ENCODE peak calls at places on chromosomes 11 and 22, in five cellular contexts. One of them, this sample, is unnamed.

GRCh38 chr22:36964110-36964509 is 50.7 kb downstream of the CSF2RB start:
- DNase-seq in thoracic aorta: no peak
- DNase-seq in bronchial epithelial cell: no peak
- DNase-seq in Peyer's patch: no peak
- DNase-seq in cardiac fibroblast: no peak
- DNase-seq in this sample: no peak

GRCh38 chr11:10032991-10033390 is 261.0 kb downstream of the SBF2 start:
- DNase-seq in thoracic aorta: no peak
- DNase-seq in bronchial epithelial cell: peak
- DNase-seq in Peyer's patch: no peak
- DNase-seq in cardiac fibroblast: peak
- DNase-seq in this sample: peak

GRCh38 chr11:95256204-95256819 is 25.3 kb upstream of the SESN3 start:
- DNase-seq in thoracic aorta: no peak
- DNase-seq in bronchial epithelial cell: peak
- DNase-seq in Peyer's patch: no peak
- DNase-seq in cardiac fibroblast: peak
- DNase-seq in this sample: peak

GRCh38 chr11:72297828-72298227 is 53.9 kb upstream of the PHOX2A start:
- DNase-seq in thoracic aorta: no peak
- DNase-seq in bronchial epithelial cell: no peak
- DNase-seq in Peyer's patch: no peak
- DNase-seq in cardiac fibroblast: no peak
- DNase-seq in this sample: no peak

GRCh38 chr11:77082838-77083552 is 16.2 kb downstream of the CAPN5 start:
- DNase-seq in thoracic aorta: no peak
- DNase-seq in bronchial epithelial cell: no peak
- DNase-seq in Peyer's patch: peak
- DNase-seq in cardiac fibroblast: peak
- DNase-seq in this sample: peak

GRCh38 chr11:62018978-62019664 is 51.7 kb upstream of the FTH1 start:
- DNase-seq in thoracic aorta: no peak
- DNase-seq in bronchial epithelial cell: no peak
- DNase-seq in Peyer's patch: no peak
- DNase-seq in cardiac fibroblast: no peak
- DNase-seq in this sample: no peak

GRCh38 chr22:39714321-39714720 is 143.8 kb downstream of the CACNA1I start:
- DNase-seq in thoracic aorta: no peak
- DNase-seq in bronchial epithelial cell: no peak
- DNase-seq in Peyer's patch: no peak
- DNase-seq in cardiac fibroblast: no peak
- DNase-seq in this sample: no peak

GRCh38 chr11:133947298-133947905 is 9.4 kb downstream of the IGSF9B start:
- DNase-seq in thoracic aorta: no peak
- DNase-seq in bronchial epithelial cell: peak
- DNase-seq in Peyer's patch: no peak
- DNase-seq in cardiac fibroblast: peak
- DNase-seq in this sample: peak

GRCh38 chr11:49995559-49995958 is 13.2 kb upstream of the OR4C12 start:
- DNase-seq in thoracic aorta: no peak
- DNase-seq in bronchial epithelial cell: peak
- DNase-seq in Peyer's patch: no peak
- DNase-seq in cardiac fibroblast: peak
- DNase-seq in this sample: peak

GRCh38 chr22:41003976-41004375 is 52.8 kb downstream of the RBX1 start:
- DNase-seq in thoracic aorta: no peak
- DNase-seq in bronchial epithelial cell: no peak
- DNase-seq in Peyer's patch: no peak
- DNase-seq in cardiac fibroblast: no peak
- DNase-seq in this sample: no peak

GRCh38 chr11:73292481-73292880 is 15.6 kb upstream of the ARHGEF17 start:
- DNase-seq in thoracic aorta: no peak
- DNase-seq in bronchial epithelial cell: no peak
- DNase-seq in Peyer's patch: no peak
- DNase-seq in cardiac fibroblast: no peak
- DNase-seq in this sample: peak

GRCh38 chr11:70278994-70279393 is 8.5 kb downstream of the PPFIA1 start:
- DNase-seq in thoracic aorta: no peak
- DNase-seq in bronchial epithelial cell: no peak
- DNase-seq in Peyer's patch: no peak
- DNase-seq in cardiac fibroblast: no peak
- DNase-seq in this sample: no peak

GRCh38 chr11:111259871-111260270 is 14.3 kb downstream of the POU2AF2 start:
- DNase-seq in thoracic aorta: no peak
- DNase-seq in bronchial epithelial cell: peak
- DNase-seq in Peyer's patch: no peak
- DNase-seq in cardiac fibroblast: peak
- DNase-seq in this sample: no peak

GRCh38 chr11:10379871-10380568 is 75.0 kb upstream of the AMPD3 start:
- DNase-seq in thoracic aorta: no peak
- DNase-seq in bronchial epithelial cell: peak
- DNase-seq in Peyer's patch: no peak
- DNase-seq in cardiac fibroblast: no peak
- DNase-seq in this sample: peak

GRCh38 chr11:123202155-123202714 is 7.2 kb upstream of the CLMP start:
- DNase-seq in thoracic aorta: no peak
- DNase-seq in bronchial epithelial cell: no peak
- DNase-seq in Peyer's patch: peak
- DNase-seq in cardiac fibroblast: no peak
- DNase-seq in this sample: peak

GRCh38 chr11:28674432-28675076 is 566.4 kb downstream of the METTL15 start:
- DNase-seq in thoracic aorta: no peak
- DNase-seq in bronchial epithelial cell: no peak
- DNase-seq in Peyer's patch: no peak
- DNase-seq in cardiac fibroblast: peak
- DNase-seq in this sample: peak

GRCh38 chr11:61956191-61957027 is 6.3 kb downstream of the BEST1 start:
- DNase-seq in thoracic aorta: no peak
- DNase-seq in bronchial epithelial cell: no peak
- DNase-seq in Peyer's patch: no peak
- DNase-seq in cardiac fibroblast: no peak
- DNase-seq in this sample: no peak

GRCh38 chr22:24431309-24432034 is 4.1 kb downstream of the ADORA2A start:
- DNase-seq in thoracic aorta: no peak
- DNase-seq in bronchial epithelial cell: no peak
- DNase-seq in Peyer's patch: peak
- DNase-seq in cardiac fibroblast: no peak
- DNase-seq in this sample: no peak

GRCh38 chr22:27997538-27997937 is 78.5 kb upstream of the PITPNB start:
- DNase-seq in thoracic aorta: no peak
- DNase-seq in bronchial epithelial cell: no peak
- DNase-seq in Peyer's patch: no peak
- DNase-seq in cardiac fibroblast: peak
- DNase-seq in this sample: no peak

GRCh38 chr11:124732230-124732629 is 7.5 kb upstream of the NRGN start:
- DNase-seq in thoracic aorta: no peak
- DNase-seq in bronchial epithelial cell: no peak
- DNase-seq in Peyer's patch: no peak
- DNase-seq in cardiac fibroblast: no peak
- DNase-seq in this sample: no peak

GRCh38 chr22:41557401-41558240 is 3.2 kb upstream of the CSDC2 start:
- DNase-seq in thoracic aorta: peak
- DNase-seq in bronchial epithelial cell: peak
- DNase-seq in Peyer's patch: peak
- DNase-seq in cardiac fibroblast: peak
- DNase-seq in this sample: peak

DNA sequence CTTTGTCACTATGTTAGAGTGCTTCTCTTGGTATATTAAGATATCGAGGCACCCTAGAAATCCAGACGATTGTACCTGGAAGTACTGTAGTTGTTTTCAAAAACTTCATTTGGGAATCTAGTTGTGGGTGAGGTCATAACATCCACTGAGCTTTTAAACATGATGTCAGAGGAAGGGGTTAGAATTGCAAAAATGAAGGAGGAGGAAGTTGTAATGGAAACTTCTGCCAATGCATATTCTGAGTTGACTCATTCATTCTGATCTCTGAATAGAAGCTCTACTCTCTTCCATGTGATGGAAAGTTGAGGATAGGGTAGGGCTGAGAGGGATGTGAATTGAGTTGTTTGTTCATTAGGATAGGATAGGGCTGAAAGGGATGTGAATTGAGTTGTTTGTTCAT is 7.7 kb downstream of the CD44 start:
- DNase-seq in thoracic aorta: no peak
- DNase-seq in bronchial epithelial cell: no peak
- DNase-seq in Peyer's patch: no peak
- DNase-seq in cardiac fibroblast: peak
- DNase-seq in this sample: peak
- H3K4me3 ChIP-seq in thoracic aorta: no peak
- H3K4me3 ChIP-seq in bronchial epithelial cell: no peak
- H3K4me3 ChIP-seq in Peyer's patch: no peak
- H3K4me3 ChIP-seq in cardiac fibroblast: no peak
- H3K4me3 ChIP-seq in this sample: no peak

GRCh38 chr11:68261006-68261405 is 10.8 kb downstream of the C11orf24 start:
- DNase-seq in thoracic aorta: no peak
- DNase-seq in bronchial epithelial cell: no peak
- DNase-seq in Peyer's patch: no peak
- DNase-seq in cardiac fibroblast: no peak
- DNase-seq in this sample: no peak
- TF ChIP-seq CTCF in thoracic aorta: no peak
- TF ChIP-seq CTCF in bronchial epithelial cell: no peak
- TF ChIP-seq CTCF in Peyer's patch: no peak
- TF ChIP-seq CTCF in cardiac fibroblast: no peak
- TF ChIP-seq CTCF in this sample: no peak

GRCh38 chr11:44559207-44559943 is 6.1 kb upstream of the CD82 start:
- DNase-seq in thoracic aorta: no peak
- DNase-seq in bronchial epithelial cell: no peak
- DNase-seq in Peyer's patch: peak
- DNase-seq in cardiac fibroblast: no peak
- DNase-seq in this sample: no peak
- H3K4me3 ChIP-seq in thoracic aorta: no peak
- H3K4me3 ChIP-seq in bronchial epithelial cell: no peak
- H3K4me3 ChIP-seq in Peyer's patch: no peak
- H3K4me3 ChIP-seq in cardiac fibroblast: no peak
- H3K4me3 ChIP-seq in this sample: no peak

GRCh38 chr11:41175304-41175972 is 284.0 kb downstream of the LRRC4C start:
- DNase-seq in thoracic aorta: no peak
- DNase-seq in bronchial epithelial cell: peak
- DNase-seq in Peyer's patch: no peak
- DNase-seq in cardiac fibroblast: no peak
- DNase-seq in this sample: no peak
- TF ChIP-seq CTCF in thoracic aorta: no peak
- TF ChIP-seq CTCF in bronchial epithelial cell: peak
- TF ChIP-seq CTCF in Peyer's patch: no peak
- TF ChIP-seq CTCF in cardiac fibroblast: no peak
- TF ChIP-seq CTCF in this sample: no peak

DNA sequence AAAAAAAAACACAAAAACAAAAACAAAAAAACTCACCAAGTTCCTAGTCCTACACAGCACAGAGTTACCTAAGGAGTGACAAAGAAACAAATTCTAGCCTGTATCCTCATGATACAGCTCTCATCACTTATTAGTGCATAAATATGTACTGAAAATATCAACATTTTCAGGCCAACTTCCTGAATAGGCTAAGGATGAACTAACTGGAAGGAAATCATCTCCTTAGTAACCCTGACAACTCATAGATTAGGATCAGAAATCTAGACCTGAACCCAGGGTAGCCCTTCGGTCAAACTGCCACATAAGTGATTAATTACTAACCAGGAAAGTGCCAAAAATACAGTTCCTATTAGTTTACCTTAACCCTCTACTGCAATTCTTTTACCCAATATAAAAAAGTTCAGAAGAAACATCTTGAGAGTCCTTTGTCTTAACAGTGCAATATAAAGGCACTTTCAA is 40.0 kb downstream of the AMBRA1 start:
- DNase-seq in thoracic aorta: no peak
- DNase-seq in bronchial epithelial cell: no peak
- DNase-seq in Peyer's patch: no peak
- DNase-seq in cardiac fibroblast: no peak
- DNase-seq in this sample: no peak
- H3K4me3 ChIP-seq in thoracic aorta: no peak
- H3K4me3 ChIP-seq in bronchial epithelial cell: no peak
- H3K4me3 ChIP-seq in Peyer's patch: no peak
- H3K4me3 ChIP-seq in cardiac fibroblast: no peak
- H3K4me3 ChIP-seq in this sample: peak

GRCh38 chr11:8333431-8334401 is 70.0 kb upstream of the LMO1 start:
- DNase-seq in thoracic aorta: no peak
- DNase-seq in bronchial epithelial cell: peak
- DNase-seq in Peyer's patch: no peak
- DNase-seq in cardiac fibroblast: no peak
- DNase-seq in this sample: no peak
- TF ChIP-seq CTCF in thoracic aorta: no peak
- TF ChIP-seq CTCF in bronchial epithelial cell: no peak
- TF ChIP-seq CTCF in Peyer's patch: no peak
- TF ChIP-seq CTCF in cardiac fibroblast: no peak
- TF ChIP-seq CTCF in this sample: no peak

GRCh38 chr11:74730601-74731260 is 495 bp downstream of the CHRDL2 start:
- DNase-seq in thoracic aorta: no peak
- DNase-seq in bronchial epithelial cell: no peak
- DNase-seq in Peyer's patch: no peak
- DNase-seq in cardiac fibroblast: no peak
- DNase-seq in this sample: no peak
- H3K4me3 ChIP-seq in thoracic aorta: peak
- H3K4me3 ChIP-seq in bronchial epithelial cell: no peak
- H3K4me3 ChIP-seq in Peyer's patch: peak
- H3K4me3 ChIP-seq in cardiac fibroblast: no peak
- H3K4me3 ChIP-seq in this sample: no peak

DNA sequence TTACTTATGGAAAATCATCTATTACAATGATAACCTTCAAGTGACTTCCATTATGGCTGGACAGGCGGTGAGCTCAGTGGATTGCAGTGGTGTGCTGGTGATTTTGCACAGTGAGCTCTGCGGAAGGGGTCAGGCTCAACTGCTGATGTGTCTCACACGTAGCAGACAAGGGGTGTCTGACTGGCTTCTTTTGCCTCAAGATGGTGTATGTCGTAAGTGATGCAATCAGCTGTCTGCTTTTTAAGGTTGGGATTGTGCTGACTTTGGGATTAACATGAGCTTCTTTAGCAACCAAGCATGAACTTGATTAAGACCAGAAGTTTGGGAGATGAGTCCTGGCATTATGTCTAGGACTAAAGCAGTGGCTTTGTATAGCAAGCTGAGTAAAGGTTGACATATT is 49.5 kb downstream of the POLD3 start:
- DNase-seq in thoracic aorta: no peak
- DNase-seq in bronchial epithelial cell: no peak
- DNase-seq in Peyer's patch: no peak
- DNase-seq in cardiac fibroblast: no peak
- DNase-seq in this sample: peak
- TF ChIP-seq CTCF in thoracic aorta: no peak
- TF ChIP-seq CTCF in bronchial epithelial cell: no peak
- TF ChIP-seq CTCF in Peyer's patch: no peak
- TF ChIP-seq CTCF in cardiac fibroblast: no peak
- TF ChIP-seq CTCF in this sample: no peak